ENCODE peak calls at places on chromosomes 1 and 21, in eight cellular contexts. A is cardiac fibroblast, S is progenitor cell of endocrine pancreas, Z is bronchial epithelial cell, U is fibroblast of the aortic adventitia, G is OCI-LY7, I is AG10803, D is breast epithelium. O is an unnamed sample.

GRCh38 chr1:110339040-110339426 is at the start of gene RBM15:
- DNase-seq in S (peak; percentile 95), Z (peak; percentile 100), U (peak; percentile 100), I (peak; percentile 100), D (peak; percentile 100), A (peak; percentile 100), G (peak; percentile 100), O (peak; percentile 96)

GRCh38 chr1:83583351-83584014 is 415.4 kb downstream of the TTLL7 start:
- DNase-seq in Z (peak; percentile 22), D (no peak), G (no peak), A (no peak), U (peak; percentile 7), S (no peak), I (peak; percentile 13), O (no peak)

GRCh38 chr1:78687914-78688313 is 38.3 kb downstream of the IFI44 start:
- DNase-seq in U (peak; percentile 20), I (peak; percentile 29), D (no peak), A (peak; percentile 43), G (no peak), Z (peak; percentile 47), S (no peak), O (no peak)

GRCh38 chr1:214840366-214840765 is 237.4 kb downstream of the CENPF start:
- DNase-seq in I (peak; percentile 90), Z (no peak), G (no peak), S (no peak), U (peak; percentile 45), A (peak; percentile 42), D (no peak), O (no peak)

GRCh38 chr1:111202366-111202706 is 1.9 kb upstream of the DENND2D start:
- DNase-seq in Z (peak; percentile 63), U (no peak), A (no peak), I (no peak), G (no peak), S (no peak), D (no peak), O (no peak)

GRCh38 chr1:7508052-7508745 is 262.9 kb upstream of the VAMP3 start:
- DNase-seq in D (no peak), U (no peak), A (no peak), S (no peak), Z (peak; percentile 21), G (no peak), I (no peak), O (no peak)

GRCh38 chr1:10679521-10680220 is 116.8 kb downstream of the CASZ1 start:
- DNase-seq in S (no peak), G (peak; percentile 40), I (peak; percentile 46), U (peak; percentile 48), Z (peak; percentile 55), D (peak; percentile 71), A (peak; percentile 50), O (no peak)

GRCh38 chr1:235253219-235253640 is 74.7 kb downstream of the ARID4B start:
- DNase-seq in S (peak; percentile 32), Z (peak; percentile 70), D (no peak), U (peak; percentile 81), I (peak; percentile 70), G (peak; percentile 75), A (peak; percentile 83), O (peak; percentile 34)

GRCh38 chr1:89483010-89483756 is 41.4 kb upstream of the LRRC8B start:
- DNase-seq in A (peak; percentile 89), D (peak; percentile 54), G (peak; percentile 85), U (peak; percentile 87), I (peak; percentile 81), S (peak; percentile 57), Z (peak; percentile 75), O (peak; percentile 56)

GRCh38 chr21:33643658-33644311 is 1.5 kb downstream of the ITSN1 start:
- DNase-seq in S (no peak), D (no peak), G (no peak), U (no peak), I (no peak), Z (no peak), A (no peak), O (no peak)

GRCh38 chr1:31798433-31799195 is 17.2 kb downstream of the SPOCD1 start:
- DNase-seq in G (no peak), U (peak; percentile 79), I (peak; percentile 84), D (no peak), S (no peak), A (peak; percentile 89), Z (peak; percentile 92), O (no peak)

GRCh38 chr1:47713960-47714359 is 276.1 kb downstream of the FOXD2 start:
- DNase-seq in S (no peak), G (no peak), A (no peak), Z (no peak), D (no peak), I (no peak), U (no peak), O (no peak)

GRCh38 chr21:16502897-16503296 is 773.1 kb downstream of the USP25 start:
- DNase-seq in A (no peak), D (no peak), S (no peak), Z (no peak), I (no peak), U (no peak), G (no peak), O (no peak)

GRCh38 chr1:222157612-222158011 is 390.3 kb downstream of the HHIPL2 start:
- DNase-seq in Z (no peak), A (no peak), I (no peak), G (no peak), D (no peak), S (no peak), U (no peak), O (no peak)

GRCh38 chr1:90488451-90488850 is 228.7 kb downstream of the BARHL2 start:
- DNase-seq in S (no peak), I (peak; percentile 3), A (peak; percentile 51), G (no peak), D (no peak), U (no peak), Z (no peak), O (no peak)

GRCh38 chr1:54401799-54402198 is 4.4 kb downstream of the SSBP3 start:
- DNase-seq in Z (no peak), A (no peak), S (no peak), G (no peak), I (no peak), U (no peak), D (no peak), O (no peak)

GRCh38 chr21:31108969-31109368 is 70.7 kb upstream of the KRTAP19-8 start:
- DNase-seq in Z (peak; percentile 13), S (no peak), I (peak; percentile 13), U (peak; percentile 26), D (no peak), G (peak; percentile 36), A (peak; percentile 45), O (no peak)

GRCh38 chr21:14690886-14691285 is 144.8 kb upstream of the SAMSN1 start:
- DNase-seq in Z (peak; percentile 56), D (no peak), I (no peak), S (no peak), U (no peak), G (no peak), A (peak; percentile 45), O (no peak)

GRCh38 chr1:153232553-153232952 is 15.2 kb downstream of the PRR9 start:
- DNase-seq in G (no peak), U (no peak), D (no peak), I (no peak), S (no peak), A (no peak), Z (no peak), O (no peak)

GRCh38 chr1:153242160-153242559 is 17.3 kb upstream of the LORICRIN start:
- DNase-seq in S (no peak), I (no peak), G (no peak), A (no peak), D (no peak), Z (no peak), U (no peak), O (no peak)

GRCh38 chr1:153233448-153233847 is 16.1 kb downstream of the PRR9 start:
- DNase-seq in D (no peak), I (no peak), S (no peak), G (no peak), U (no peak), A (no peak), Z (no peak), O (no peak)

DNA sequence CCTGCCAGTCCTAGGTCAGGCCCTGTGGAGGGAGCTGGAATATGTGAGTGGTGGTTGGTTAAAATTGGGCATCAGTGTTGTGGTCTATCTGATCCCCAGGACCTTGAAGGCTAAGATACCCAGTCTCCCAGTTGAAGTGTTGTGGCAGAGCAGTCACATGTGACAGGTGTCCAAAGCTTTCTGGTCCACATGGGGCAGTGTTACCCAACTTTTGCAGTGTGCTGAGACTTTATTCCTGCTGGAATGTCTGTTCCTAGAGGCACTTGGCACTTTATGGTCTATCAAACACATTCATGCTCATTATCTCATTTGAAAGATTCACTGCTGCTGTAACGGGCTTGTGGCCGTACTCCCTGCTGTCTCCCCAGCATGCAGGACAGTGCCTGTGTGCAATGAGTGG is 21.0 kb upstream of the LORICRIN start:
- DNase-seq in U (no peak), S (no peak), D (no peak), Z (no peak), G (no peak), A (no peak), I (no peak), O (no peak)
- TF ChIP-seq CTCF in U (no peak), S (peak; percentile 44), D (no peak), Z (peak; percentile 46), G (no peak), A (no peak), I (peak; percentile 5), O (peak; percentile 14)

GRCh38 chr1:243855616-243856318 is 5.7 kb upstream of the AKT3 start:
- DNase-seq in A (no peak), S (no peak), I (no peak), Z (no peak), D (no peak), U (no peak), G (no peak), O (no peak)
- TF ChIP-seq CTCF in A (no peak), S (no peak), I (no peak), Z (no peak), D (no peak), U (no peak), G (no peak), O (no peak)

GRCh38 chr1:30466610-30467009 is 256.8 kb downstream of the MATN1 start:
- DNase-seq in I (no peak), A (no peak), U (no peak), G (no peak), Z (no peak), D (no peak), S (no peak), O (no peak)

GRCh38 chr1:30469426-30469825 is 254.0 kb downstream of the MATN1 start:
- DNase-seq in I (no peak), G (no peak), A (no peak), Z (no peak), U (no peak), D (no peak), S (no peak), O (no peak)

GRCh38 chr1:30465096-30465495 is 258.3 kb downstream of the MATN1 start:
- DNase-seq in I (no peak), S (no peak), U (no peak), A (no peak), Z (no peak), G (no peak), D (no peak), O (no peak)

GRCh38 chr1:30466026-30466425 is 257.4 kb downstream of the MATN1 start:
- DNase-seq in G (no peak), A (no peak), S (no peak), Z (no peak), I (no peak), D (no peak), U (no peak), O (no peak)

GRCh38 chr1:30467101-30467500 is 256.3 kb downstream of the MATN1 start:
- DNase-seq in G (no peak), S (no peak), I (no peak), D (no peak), A (no peak), U (no peak), Z (no peak), O (no peak)
- TF ChIP-seq CTCF in G (no peak), S (no peak), I (no peak), D (no peak), A (no peak), U (no peak), Z (no peak), O (no peak)

GRCh38 chr21:45641480-45642035 is 2.0 kb upstream of the PCBP3 start:
- DNase-seq in D (no peak), I (no peak), A (no peak), S (no peak), U (no peak), G (no peak), Z (no peak), O (no peak)
- TF ChIP-seq CTCF in D (no peak), I (no peak), A (no peak), S (no peak), U (no peak), G (no peak), Z (no peak), O (no peak)